ENCODE peak calls at places on chromosomes 7 and 10, in ten cellular contexts. One of them, this sample, is unnamed.

GRCh38 chr10:35413985-35414861 is 77.9 kb downstream of the CCNY start:
- DNase-seq in esophagus muscularis mucosa: no peak
- DNase-seq in mesendoderm: peak; percentile 96
- DNase-seq in PC-3: no peak
- DNase-seq in testis: no peak
- DNase-seq in body of pancreas: no peak
- DNase-seq in small intestine: no peak
- DNase-seq in colonic mucosa: no peak
- DNase-seq in breast epithelium: no peak
- DNase-seq in adrenal gland: peak; percentile 24
- DNase-seq in this sample: no peak

GRCh38 chr7:44449531-44449930 is 40.9 kb downstream of the NUDCD3 start:
- DNase-seq in small intestine: no peak
- DNase-seq in mesendoderm: no peak
- DNase-seq in body of pancreas: no peak
- DNase-seq in breast epithelium: no peak
- DNase-seq in adrenal gland: no peak
- DNase-seq in PC-3: no peak
- DNase-seq in colonic mucosa: no peak
- DNase-seq in esophagus muscularis mucosa: no peak
- DNase-seq in testis: no peak
- DNase-seq in this sample: no peak

GRCh38 chr10:131860806-131861440 is 39.9 kb upstream of the PPP2R2D start:
- DNase-seq in mesendoderm: no peak
- DNase-seq in testis: no peak
- DNase-seq in PC-3: no peak
- DNase-seq in colonic mucosa: no peak
- DNase-seq in body of pancreas: no peak
- DNase-seq in breast epithelium: peak; percentile 10
- DNase-seq in esophagus muscularis mucosa: no peak
- DNase-seq in small intestine: no peak
- DNase-seq in adrenal gland: no peak
- DNase-seq in this sample: no peak

GRCh38 chr10:93816123-93816747 is 58.5 kb downstream of the LGI1 start:
- DNase-seq in body of pancreas: peak; percentile 46
- DNase-seq in small intestine: peak; percentile 76
- DNase-seq in PC-3: peak; percentile 71
- DNase-seq in adrenal gland: peak; percentile 55
- DNase-seq in esophagus muscularis mucosa: no peak
- DNase-seq in mesendoderm: peak; percentile 73
- DNase-seq in colonic mucosa: peak; percentile 71
- DNase-seq in testis: peak; percentile 80
- DNase-seq in breast epithelium: peak; percentile 59
- DNase-seq in this sample: peak; percentile 59

GRCh38 chr7:1505731-1506550 is 1.8 kb upstream of the INTS1 start:
- DNase-seq in small intestine: no peak
- DNase-seq in testis: peak; percentile 27
- DNase-seq in PC-3: peak; percentile 11
- DNase-seq in body of pancreas: peak; percentile 51
- DNase-seq in esophagus muscularis mucosa: no peak
- DNase-seq in breast epithelium: no peak
- DNase-seq in adrenal gland: peak; percentile 44
- DNase-seq in colonic mucosa: peak; percentile 40
- DNase-seq in mesendoderm: peak; percentile 16
- DNase-seq in this sample: no peak

GRCh38 chr7:106895246-106895864 is 30.3 kb downstream of the PIK3CG start:
- DNase-seq in PC-3: no peak
- DNase-seq in small intestine: no peak
- DNase-seq in esophagus muscularis mucosa: no peak
- DNase-seq in adrenal gland: no peak
- DNase-seq in body of pancreas: no peak
- DNase-seq in testis: no peak
- DNase-seq in breast epithelium: no peak
- DNase-seq in mesendoderm: no peak
- DNase-seq in colonic mucosa: peak; percentile 17
- DNase-seq in this sample: no peak

GRCh38 chr7:132516042-132516840 is 60.0 kb downstream of the PLXNA4 start:
- DNase-seq in esophagus muscularis mucosa: no peak
- DNase-seq in mesendoderm: peak; percentile 77
- DNase-seq in colonic mucosa: no peak
- DNase-seq in breast epithelium: no peak
- DNase-seq in adrenal gland: no peak
- DNase-seq in PC-3: peak; percentile 56
- DNase-seq in small intestine: peak; percentile 10
- DNase-seq in body of pancreas: no peak
- DNase-seq in testis: no peak
- DNase-seq in this sample: no peak

GRCh38 chr10:125375210-125375609 is 214.8 kb upstream of the CTBP2 start:
- DNase-seq in breast epithelium: no peak
- DNase-seq in small intestine: peak; percentile 16
- DNase-seq in adrenal gland: no peak
- DNase-seq in colonic mucosa: no peak
- DNase-seq in body of pancreas: no peak
- DNase-seq in testis: no peak
- DNase-seq in mesendoderm: peak; percentile 6
- DNase-seq in PC-3: peak; percentile 22
- DNase-seq in esophagus muscularis mucosa: no peak
- DNase-seq in this sample: no peak

GRCh38 chr10:112374724-112375541 is 1.0 kb downstream of the ACSL5 start:
- DNase-seq in esophagus muscularis mucosa: no peak
- DNase-seq in mesendoderm: peak; percentile 38
- DNase-seq in adrenal gland: no peak
- DNase-seq in testis: no peak
- DNase-seq in PC-3: no peak
- DNase-seq in colonic mucosa: peak; percentile 48
- DNase-seq in small intestine: no peak
- DNase-seq in body of pancreas: no peak
- DNase-seq in breast epithelium: no peak
- DNase-seq in this sample: no peak

GRCh38 chr10:124416733-124417132 is 2.0 kb downstream of the OAT start:
- DNase-seq in adrenal gland: no peak
- DNase-seq in testis: no peak
- DNase-seq in esophagus muscularis mucosa: no peak
- DNase-seq in colonic mucosa: no peak
- DNase-seq in small intestine: no peak
- DNase-seq in mesendoderm: no peak
- DNase-seq in PC-3: peak; percentile 83
- DNase-seq in body of pancreas: no peak
- DNase-seq in breast epithelium: no peak
- DNase-seq in this sample: no peak

GRCh38 chr7:152514771-152515105 is 78.9 kb upstream of the KMT2C start:
- DNase-seq in testis: no peak
- DNase-seq in PC-3: no peak
- DNase-seq in small intestine: no peak
- DNase-seq in adrenal gland: no peak
- DNase-seq in body of pancreas: no peak
- DNase-seq in esophagus muscularis mucosa: no peak
- DNase-seq in colonic mucosa: no peak
- DNase-seq in breast epithelium: no peak
- DNase-seq in mesendoderm: no peak
- DNase-seq in this sample: no peak

GRCh38 chr10:4006051-4006450 is 221.0 kb upstream of the KLF6 start:
- DNase-seq in PC-3: no peak
- DNase-seq in esophagus muscularis mucosa: no peak
- DNase-seq in body of pancreas: no peak
- DNase-seq in mesendoderm: no peak
- DNase-seq in adrenal gland: no peak
- DNase-seq in small intestine: no peak
- DNase-seq in testis: peak; percentile 22
- DNase-seq in colonic mucosa: no peak
- DNase-seq in breast epithelium: no peak
- DNase-seq in this sample: no peak

GRCh38 chr7:16668049-16668858 is 22.3 kb downstream of the BZW2 start:
- DNase-seq in colonic mucosa: no peak
- DNase-seq in testis: peak; percentile 46
- DNase-seq in adrenal gland: peak; percentile 86
- DNase-seq in esophagus muscularis mucosa: no peak
- DNase-seq in breast epithelium: peak; percentile 70
- DNase-seq in body of pancreas: peak; percentile 22
- DNase-seq in PC-3: peak; percentile 99
- DNase-seq in mesendoderm: peak; percentile 83
- DNase-seq in small intestine: no peak
- DNase-seq in this sample: no peak

DNA sequence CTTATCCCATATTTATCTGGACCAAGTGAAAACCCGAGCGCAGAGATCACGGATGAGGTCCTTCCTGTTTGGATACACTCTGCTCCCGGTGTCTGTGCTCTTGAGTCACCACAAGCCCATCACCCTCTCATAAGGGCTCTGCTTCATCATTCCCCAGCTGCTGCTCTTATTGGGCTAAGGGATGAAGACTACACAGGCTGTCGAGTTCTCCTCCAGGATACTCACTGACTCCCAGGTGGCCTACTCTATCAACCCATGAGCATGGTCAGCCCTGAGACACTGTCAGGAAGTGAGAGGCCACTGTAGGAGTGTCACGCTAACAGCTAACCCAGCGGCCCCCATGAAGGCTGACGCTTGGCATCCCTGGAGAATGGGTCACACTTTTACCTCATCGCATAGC is 120.8 kb upstream of the LANCL2 start:
- DNase-seq in body of pancreas: no peak
- DNase-seq in adrenal gland: no peak
- DNase-seq in mesendoderm: no peak
- DNase-seq in testis: no peak
- DNase-seq in colonic mucosa: peak; percentile 9
- DNase-seq in breast epithelium: no peak
- DNase-seq in small intestine: no peak
- DNase-seq in PC-3: no peak
- DNase-seq in esophagus muscularis mucosa: peak; percentile 72
- DNase-seq in this sample: no peak
- H3K27ac ChIP-seq in body of pancreas: no peak overlapping the region
- H3K27ac ChIP-seq in adrenal gland: no peak overlapping the region
- H3K27ac ChIP-seq in mesendoderm: no peak overlapping the region
- H3K27ac ChIP-seq in testis: no peak overlapping the region
- H3K27ac ChIP-seq in colonic mucosa: no peak overlapping the region
- H3K27ac ChIP-seq in breast epithelium: no peak overlapping the region
- H3K27ac ChIP-seq in small intestine: peak overlapping the region; percentile 56
- H3K27ac ChIP-seq in PC-3: no peak overlapping the region
- H3K27ac ChIP-seq in esophagus muscularis mucosa: no peak overlapping the region
- H3K27ac ChIP-seq in this sample: no peak overlapping the region

GRCh38 chr10:16242446-16242845 is 194.4 kb upstream of the PTER start:
- DNase-seq in testis: no peak
- DNase-seq in breast epithelium: no peak
- DNase-seq in body of pancreas: no peak
- DNase-seq in mesendoderm: no peak
- DNase-seq in PC-3: no peak
- DNase-seq in small intestine: no peak
- DNase-seq in colonic mucosa: no peak
- DNase-seq in esophagus muscularis mucosa: no peak
- DNase-seq in adrenal gland: no peak
- DNase-seq in this sample: no peak
- H3K27ac ChIP-seq in testis: no peak overlapping the region
- H3K27ac ChIP-seq in breast epithelium: no peak overlapping the region
- H3K27ac ChIP-seq in body of pancreas: no peak overlapping the region
- H3K27ac ChIP-seq in mesendoderm: peak overlapping the region; percentile 31
- H3K27ac ChIP-seq in PC-3: no peak overlapping the region
- H3K27ac ChIP-seq in small intestine: no peak overlapping the region
- H3K27ac ChIP-seq in colonic mucosa: no peak overlapping the region
- H3K27ac ChIP-seq in esophagus muscularis mucosa: no peak overlapping the region
- H3K27ac ChIP-seq in adrenal gland: no peak overlapping the region
- H3K27ac ChIP-seq in this sample: peak overlapping the region; percentile 82

DNA sequence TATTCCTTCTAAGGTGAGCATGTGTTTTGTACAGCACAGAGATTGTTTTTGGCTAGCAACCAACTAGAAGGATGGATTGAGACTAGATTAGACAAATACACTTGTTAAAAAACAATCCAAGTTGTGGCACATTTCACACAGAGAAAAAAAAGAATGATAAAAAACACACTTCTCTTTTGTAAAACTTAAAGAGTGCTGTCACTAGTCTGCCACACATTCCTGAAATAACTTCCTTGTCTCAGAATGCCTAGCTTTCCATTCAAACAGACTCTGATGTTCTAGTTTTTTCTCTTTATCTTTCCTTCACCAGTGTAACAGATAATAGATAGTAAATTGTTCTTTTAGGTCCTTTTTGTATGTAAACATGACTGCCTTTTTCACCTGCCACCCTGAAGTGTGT is 11.4 kb downstream of the DLD start:
- DNase-seq in small intestine: no peak
- DNase-seq in colonic mucosa: no peak
- DNase-seq in esophagus muscularis mucosa: no peak
- DNase-seq in body of pancreas: no peak
- DNase-seq in PC-3: no peak
- DNase-seq in breast epithelium: no peak
- DNase-seq in mesendoderm: peak; percentile 57
- DNase-seq in adrenal gland: no peak
- DNase-seq in testis: no peak
- DNase-seq in this sample: no peak
- H3K27ac ChIP-seq in small intestine: no peak overlapping the region
- H3K27ac ChIP-seq in colonic mucosa: no peak overlapping the region
- H3K27ac ChIP-seq in esophagus muscularis mucosa: no peak overlapping the region
- H3K27ac ChIP-seq in body of pancreas: peak overlapping the region; percentile 24
- H3K27ac ChIP-seq in PC-3: no peak overlapping the region
- H3K27ac ChIP-seq in breast epithelium: no peak overlapping the region
- H3K27ac ChIP-seq in mesendoderm: no peak overlapping the region
- H3K27ac ChIP-seq in adrenal gland: no peak overlapping the region
- H3K27ac ChIP-seq in testis: peak overlapping the region; percentile 13
- H3K27ac ChIP-seq in this sample: peak overlapping the region; percentile 14

DNA sequence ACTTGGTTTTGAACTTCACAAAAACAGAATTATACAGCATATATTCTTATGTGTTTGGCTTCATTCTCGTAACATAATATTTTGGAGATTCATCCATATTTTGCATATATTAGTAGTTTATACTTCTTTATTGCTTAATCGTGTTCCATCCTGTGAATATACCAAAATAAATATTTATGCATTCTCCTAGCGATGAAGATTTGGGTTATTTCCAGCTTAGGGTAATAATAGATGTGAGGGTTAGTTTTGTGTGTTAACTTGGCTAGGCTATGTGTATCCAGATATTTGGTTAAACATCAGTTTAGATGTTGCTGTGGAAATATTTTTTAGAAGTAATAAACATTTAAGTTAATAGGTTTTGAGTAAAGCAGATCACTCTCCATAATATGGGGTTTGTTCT is 49.0 kb downstream of the PDK4 start:
- DNase-seq in testis: no peak
- DNase-seq in PC-3: no peak
- DNase-seq in breast epithelium: no peak
- DNase-seq in esophagus muscularis mucosa: no peak
- DNase-seq in body of pancreas: no peak
- DNase-seq in mesendoderm: no peak
- DNase-seq in small intestine: no peak
- DNase-seq in colonic mucosa: no peak
- DNase-seq in adrenal gland: no peak
- DNase-seq in this sample: no peak
- H3K27ac ChIP-seq in testis: peak overlapping the region; percentile 94
- H3K27ac ChIP-seq in PC-3: no peak overlapping the region
- H3K27ac ChIP-seq in breast epithelium: peak overlapping the region; percentile 97
- H3K27ac ChIP-seq in esophagus muscularis mucosa: peak overlapping the region; percentile 75
- H3K27ac ChIP-seq in body of pancreas: peak overlapping the region; percentile 95
- H3K27ac ChIP-seq in mesendoderm: no peak overlapping the region
- H3K27ac ChIP-seq in small intestine: no peak overlapping the region
- H3K27ac ChIP-seq in colonic mucosa: no peak overlapping the region
- H3K27ac ChIP-seq in adrenal gland: peak overlapping the region; percentile 23
- H3K27ac ChIP-seq in this sample: no peak overlapping the region

GRCh38 chr7:74579800-74580685 is 77.5 kb upstream of the GTF2I start:
- DNase-seq in testis: no peak
- DNase-seq in breast epithelium: no peak
- DNase-seq in mesendoderm: peak; percentile 40
- DNase-seq in small intestine: peak; percentile 95
- DNase-seq in PC-3: peak; percentile 42
- DNase-seq in colonic mucosa: peak; percentile 89
- DNase-seq in esophagus muscularis mucosa: no peak
- DNase-seq in body of pancreas: peak; percentile 73
- DNase-seq in adrenal gland: peak; percentile 84
- DNase-seq in this sample: no peak
- H3K27ac ChIP-seq in testis: no peak overlapping the region
- H3K27ac ChIP-seq in breast epithelium: peak overlapping the region; percentile 36
- H3K27ac ChIP-seq in mesendoderm: no peak overlapping the region
- H3K27ac ChIP-seq in small intestine: peak overlapping the region; percentile 95
- H3K27ac ChIP-seq in PC-3: peak overlapping the region; percentile 37
- H3K27ac ChIP-seq in colonic mucosa: peak overlapping the region; percentile 60
- H3K27ac ChIP-seq in esophagus muscularis mucosa: peak overlapping the region; percentile 52
- H3K27ac ChIP-seq in body of pancreas: peak overlapping the region; percentile 82
- H3K27ac ChIP-seq in adrenal gland: peak overlapping the region; percentile 67
- H3K27ac ChIP-seq in this sample: no peak overlapping the region

GRCh38 chr7:4733936-4734528 is 41.4 kb upstream of the AP5Z1 start:
- DNase-seq in mesendoderm: no peak
- DNase-seq in PC-3: no peak
- DNase-seq in breast epithelium: no peak
- DNase-seq in testis: no peak
- DNase-seq in adrenal gland: no peak
- DNase-seq in body of pancreas: no peak
- DNase-seq in colonic mucosa: no peak
- DNase-seq in small intestine: no peak
- DNase-seq in esophagus muscularis mucosa: no peak
- DNase-seq in this sample: no peak
- H3K27ac ChIP-seq in mesendoderm: no peak overlapping the region
- H3K27ac ChIP-seq in PC-3: no peak overlapping the region
- H3K27ac ChIP-seq in breast epithelium: no peak overlapping the region
- H3K27ac ChIP-seq in testis: no peak overlapping the region
- H3K27ac ChIP-seq in adrenal gland: no peak overlapping the region
- H3K27ac ChIP-seq in body of pancreas: no peak overlapping the region
- H3K27ac ChIP-seq in colonic mucosa: no peak overlapping the region
- H3K27ac ChIP-seq in small intestine: no peak overlapping the region
- H3K27ac ChIP-seq in esophagus muscularis mucosa: no peak overlapping the region
- H3K27ac ChIP-seq in this sample: no peak overlapping the region